ENCODE peak calls at places on chromosome 6, in seven cellular contexts. One of them, this sample, is unnamed. For H3K4me1, the result is how much of the 10 kb centered on the place peaks cover.

GRCh38 chr6:1321715-1322114 is 9.8 kb downstream of the FOXQ1 start:
- DNase-seq in H1: no peak
- DNase-seq in IMR-90: peak
- DNase-seq in mesendoderm: no peak
- DNase-seq in H9: no peak
- DNase-seq in mesenchymal stem cell: peak
- DNase-seq in trophoblast cell: no peak
- DNase-seq in this sample: no peak

GRCh38 chr6:47475319-47475816 is 2.2 kb upstream of the CD2AP start:
- DNase-seq in H1: no peak
- DNase-seq in IMR-90: no peak
- DNase-seq in mesendoderm: no peak
- DNase-seq in H9: no peak
- DNase-seq in mesenchymal stem cell: no peak
- DNase-seq in trophoblast cell: no peak
- DNase-seq in this sample: no peak

GRCh38 chr6:21354805-21355238 is 238.7 kb upstream of the SOX4 start:
- DNase-seq in H1: no peak
- DNase-seq in IMR-90: no peak
- DNase-seq in mesendoderm: no peak
- DNase-seq in H9: no peak
- DNase-seq in mesenchymal stem cell: no peak
- DNase-seq in trophoblast cell: peak
- DNase-seq in this sample: no peak

GRCh38 chr6:34237722-34238506 is 1.2 kb downstream of the HMGA1 start:
- DNase-seq in H1: no peak
- DNase-seq in IMR-90: peak
- DNase-seq in mesendoderm: peak
- DNase-seq in H9: peak
- DNase-seq in mesenchymal stem cell: peak
- DNase-seq in trophoblast cell: peak
- DNase-seq in this sample: no peak

GRCh38 chr6:13187692-13188091 is 140.6 kb downstream of the TBC1D7 start:
- DNase-seq in H1: no peak
- DNase-seq in IMR-90: no peak
- DNase-seq in mesendoderm: no peak
- DNase-seq in H9: no peak
- DNase-seq in mesenchymal stem cell: no peak
- DNase-seq in trophoblast cell: no peak
- DNase-seq in this sample: no peak

GRCh38 chr6:66103954-66104353 is 396.9 kb upstream of the EYS start:
- DNase-seq in H1: no peak
- DNase-seq in IMR-90: peak
- DNase-seq in mesendoderm: peak
- DNase-seq in H9: no peak
- DNase-seq in mesenchymal stem cell: peak
- DNase-seq in trophoblast cell: no peak
- DNase-seq in this sample: no peak

GRCh38 chr6:7155871-7156579 is 48.3 kb downstream of the RREB1 start:
- DNase-seq in H1: no peak
- DNase-seq in IMR-90: no peak
- DNase-seq in mesendoderm: no peak
- DNase-seq in H9: no peak
- DNase-seq in mesenchymal stem cell: no peak
- DNase-seq in trophoblast cell: no peak
- DNase-seq in this sample: no peak

GRCh38 chr6:167588181-167588919 is 238.4 kb upstream of the AFDN start:
- DNase-seq in H1: no peak
- DNase-seq in IMR-90: no peak
- DNase-seq in mesendoderm: no peak
- DNase-seq in H9: no peak
- DNase-seq in mesenchymal stem cell: no peak
- DNase-seq in trophoblast cell: no peak
- DNase-seq in this sample: no peak

GRCh38 chr6:74756903-74757302 is 448.9 kb downstream of the COL12A1 start:
- DNase-seq in H1: no peak
- DNase-seq in IMR-90: no peak
- DNase-seq in mesendoderm: no peak
- DNase-seq in H9: no peak
- DNase-seq in mesenchymal stem cell: no peak
- DNase-seq in trophoblast cell: no peak
- DNase-seq in this sample: no peak

GRCh38 chr6:1789092-1789491 is 179.4 kb downstream of the FOXC1 start:
- DNase-seq in H1: no peak
- DNase-seq in IMR-90: peak
- DNase-seq in mesendoderm: no peak
- DNase-seq in H9: no peak
- DNase-seq in mesenchymal stem cell: no peak
- DNase-seq in trophoblast cell: no peak
- DNase-seq in this sample: no peak

GRCh38 chr6:118372413-118372812 is 175.7 kb upstream of the PLN start:
- DNase-seq in H1: no peak
- DNase-seq in IMR-90: peak
- DNase-seq in mesendoderm: peak
- DNase-seq in H9: no peak
- DNase-seq in mesenchymal stem cell: peak
- DNase-seq in trophoblast cell: no peak
- DNase-seq in this sample: no peak

GRCh38 chr6:17311595-17312311 is 30.6 kb downstream of the RBM24 start:
- DNase-seq in H1: no peak
- DNase-seq in IMR-90: peak
- DNase-seq in mesendoderm: peak
- DNase-seq in H9: no peak
- DNase-seq in mesenchymal stem cell: peak
- DNase-seq in trophoblast cell: no peak
- DNase-seq in this sample: no peak

GRCh38 chr6:90583783-90584481 is 2.9 kb downstream of the MAP3K7 start:
- DNase-seq in H1: no peak
- DNase-seq in IMR-90: no peak
- DNase-seq in mesendoderm: no peak
- DNase-seq in H9: no peak
- DNase-seq in mesenchymal stem cell: no peak
- DNase-seq in trophoblast cell: no peak
- DNase-seq in this sample: no peak

GRCh38 chr6:90583179-90583578 is 3.7 kb downstream of the MAP3K7 start:
- DNase-seq in H1: no peak
- DNase-seq in IMR-90: peak
- DNase-seq in mesendoderm: no peak
- DNase-seq in H9: no peak
- DNase-seq in mesenchymal stem cell: peak
- DNase-seq in trophoblast cell: no peak
- DNase-seq in this sample: no peak

GRCh38 chr6:90584636-90585255 is 2.1 kb downstream of the MAP3K7 start:
- DNase-seq in H1: no peak
- DNase-seq in IMR-90: peak
- DNase-seq in mesendoderm: peak
- DNase-seq in H9: no peak
- DNase-seq in mesenchymal stem cell: no peak
- DNase-seq in trophoblast cell: no peak
- DNase-seq in this sample: no peak

DNA sequence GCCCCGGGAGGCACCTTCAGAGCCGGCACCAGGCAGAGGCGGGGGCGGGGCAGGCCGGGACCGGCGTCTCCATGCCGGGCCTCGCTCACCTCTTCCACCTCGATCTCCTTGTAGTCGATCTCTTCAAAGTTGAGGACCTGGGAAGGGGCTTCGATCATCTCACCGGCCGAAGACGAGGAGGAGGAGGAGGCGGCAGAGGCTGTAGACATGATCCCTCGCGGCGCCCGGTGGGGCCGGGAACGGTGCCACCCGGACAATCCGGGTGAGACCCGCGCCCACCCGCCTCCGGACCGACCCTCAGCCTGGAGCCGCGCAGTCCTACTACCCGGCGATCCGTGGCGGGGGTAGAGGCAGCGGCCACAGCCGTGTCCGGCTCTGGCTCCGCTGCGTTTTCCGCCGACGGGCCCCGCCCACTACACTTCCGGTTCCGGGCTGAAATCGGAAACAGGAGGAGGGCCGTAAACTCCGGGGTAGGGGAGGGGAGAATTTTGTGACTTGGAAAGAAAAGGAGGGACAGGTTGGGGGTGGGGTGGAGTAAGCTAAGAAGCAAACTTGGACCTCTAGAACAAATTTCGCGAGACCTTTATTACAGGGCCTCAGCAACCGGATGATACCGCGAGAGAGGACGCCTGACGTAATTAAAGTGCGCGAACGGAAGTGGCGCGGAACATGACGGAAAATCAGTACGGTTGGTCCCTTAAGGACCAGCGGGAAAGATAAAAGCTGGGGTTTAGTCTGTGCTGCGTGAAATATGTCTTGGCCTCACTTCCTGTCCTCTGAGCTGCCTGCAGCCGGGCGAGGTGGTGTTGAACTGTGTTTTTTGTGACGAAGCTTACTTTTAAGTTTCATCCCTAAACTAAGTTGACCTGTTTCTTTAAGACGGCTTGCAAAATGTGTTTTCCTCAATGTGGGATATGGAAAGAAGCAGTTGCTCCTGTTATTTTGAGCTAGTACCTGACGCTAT is at the start of gene MAP3K7:
- DNase-seq in H1: peak
- DNase-seq in IMR-90: peak
- DNase-seq in mesendoderm: peak
- DNase-seq in H9: peak
- DNase-seq in mesenchymal stem cell: peak
- DNase-seq in trophoblast cell: peak
- DNase-seq in this sample: peak
- H2BK5ac ChIP-seq in H1: peak
- H2BK5ac ChIP-seq in IMR-90: peak
- H2BK5ac ChIP-seq in mesendoderm: peak
- H2BK5ac ChIP-seq in H9: peak
- H2BK5ac ChIP-seq in mesenchymal stem cell: peak
- H2BK5ac ChIP-seq in trophoblast cell: peak
- H2BK5ac ChIP-seq in this sample: peak

DNA sequence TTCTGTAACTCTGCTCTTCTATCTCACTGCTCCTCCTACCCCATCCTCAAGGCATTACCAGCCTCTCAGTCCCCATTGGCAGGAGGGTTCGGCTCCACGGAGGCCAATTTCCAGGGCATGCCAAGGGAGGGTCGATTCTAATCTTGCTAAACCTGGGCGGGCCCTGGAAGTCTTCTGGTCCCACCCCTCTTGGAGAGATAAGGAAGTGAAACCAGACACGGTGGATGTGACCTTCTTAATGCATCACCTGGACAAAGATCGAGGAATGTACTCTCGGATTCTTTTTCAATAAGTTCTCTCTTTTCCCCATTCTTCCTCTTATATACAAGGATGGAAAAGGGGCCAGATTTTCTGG is 112.3 kb upstream of the ARMC2 start:
- DNase-seq in H1: no peak
- DNase-seq in IMR-90: no peak
- DNase-seq in mesendoderm: peak
- DNase-seq in H9: peak
- DNase-seq in mesenchymal stem cell: no peak
- DNase-seq in trophoblast cell: peak
- DNase-seq in this sample: no peak
- H3K9ac ChIP-seq in H1: no peak
- H3K9ac ChIP-seq in IMR-90: no peak
- H3K9ac ChIP-seq in mesendoderm: no peak
- H3K9ac ChIP-seq in H9: no peak
- H3K9ac ChIP-seq in mesenchymal stem cell: no peak
- H3K9ac ChIP-seq in trophoblast cell: no peak
- H3K9ac ChIP-seq in this sample: no peak

GRCh38 chr6:144347447-144347758 is 62.3 kb downstream of the UTRN start:
- DNase-seq in H1: no peak
- DNase-seq in IMR-90: no peak
- DNase-seq in mesendoderm: no peak
- DNase-seq in H9: no peak
- DNase-seq in mesenchymal stem cell: no peak
- DNase-seq in trophoblast cell: no peak
- DNase-seq in this sample: no peak
- H3K4me1 ChIP-seq in H1: under half
- H3K4me1 ChIP-seq in IMR-90: under half
- H3K4me1 ChIP-seq in mesendoderm: under half
- H3K4me1 ChIP-seq in H9: under half
- H3K4me1 ChIP-seq in mesenchymal stem cell: under half
- H3K4me1 ChIP-seq in trophoblast cell: under half
- H3K4me1 ChIP-seq in this sample: under half

GRCh38 chr6:16180696-16181428 is 52.0 kb downstream of the MYLIP start:
- DNase-seq in H1: no peak
- DNase-seq in IMR-90: no peak
- DNase-seq in mesendoderm: no peak
- DNase-seq in H9: no peak
- DNase-seq in mesenchymal stem cell: no peak
- DNase-seq in trophoblast cell: no peak
- DNase-seq in this sample: no peak

GRCh38 chr6:16184129-16184528 is 54.3 kb upstream of the GMPR start:
- DNase-seq in H1: no peak
- DNase-seq in IMR-90: peak
- DNase-seq in mesendoderm: peak
- DNase-seq in H9: peak
- DNase-seq in mesenchymal stem cell: peak
- DNase-seq in trophoblast cell: peak
- DNase-seq in this sample: no peak

GRCh38 chr6:16179970-16180431 is 51.1 kb downstream of the MYLIP start:
- DNase-seq in H1: no peak
- DNase-seq in IMR-90: no peak
- DNase-seq in mesendoderm: no peak
- DNase-seq in H9: no peak
- DNase-seq in mesenchymal stem cell: no peak
- DNase-seq in trophoblast cell: no peak
- DNase-seq in this sample: no peak

GRCh38 chr6:16182428-16182827 is 53.5 kb downstream of the MYLIP start:
- DNase-seq in H1: no peak
- DNase-seq in IMR-90: no peak
- DNase-seq in mesendoderm: no peak
- DNase-seq in H9: no peak
- DNase-seq in mesenchymal stem cell: no peak
- DNase-seq in trophoblast cell: no peak
- DNase-seq in this sample: no peak

GRCh38 chr6:16181429-16182359 is 52.8 kb downstream of the MYLIP start:
- DNase-seq in H1: no peak
- DNase-seq in IMR-90: no peak
- DNase-seq in mesendoderm: no peak
- DNase-seq in H9: no peak
- DNase-seq in mesenchymal stem cell: no peak
- DNase-seq in trophoblast cell: peak
- DNase-seq in this sample: no peak
- H2BK5ac ChIP-seq in H1: no peak
- H2BK5ac ChIP-seq in IMR-90: no peak
- H2BK5ac ChIP-seq in mesendoderm: no peak
- H2BK5ac ChIP-seq in H9: no peak
- H2BK5ac ChIP-seq in mesenchymal stem cell: no peak
- H2BK5ac ChIP-seq in trophoblast cell: no peak
- H2BK5ac ChIP-seq in this sample: no peak

GRCh38 chr6:56758553-56758952 is 115.9 kb upstream of the DST start:
- DNase-seq in H1: no peak
- DNase-seq in IMR-90: no peak
- DNase-seq in mesendoderm: no peak
- DNase-seq in H9: no peak
- DNase-seq in mesenchymal stem cell: no peak
- DNase-seq in trophoblast cell: no peak
- DNase-seq in this sample: no peak
- H3K9ac ChIP-seq in H1: no peak
- H3K9ac ChIP-seq in IMR-90: no peak
- H3K9ac ChIP-seq in mesendoderm: no peak
- H3K9ac ChIP-seq in H9: no peak
- H3K9ac ChIP-seq in mesenchymal stem cell: no peak
- H3K9ac ChIP-seq in trophoblast cell: peak
- H3K9ac ChIP-seq in this sample: no peak